ENCODE peak calls at places on chromosomes 6 and 20, in nine cellular contexts. V, J, K, F, L, Y, U, Z and A are unnamed samples.

GRCh38 chr6:125155344-125155743 is 1.8 kb downstream of the TPD52L1 start:
- DNase-seq in J (no peak), V (no peak), K (no peak), L (no peak), F (no peak), U (no peak), Z (no peak), Y (no peak), A (no peak)

GRCh38 chr20:63518351-63518861 is 2.2 kb upstream of the PPDPF start:
- DNase-seq in U (no peak), Z (no peak), V (no peak), F (no peak), L (no peak), J (no peak), K (no peak), Y (no peak), A (no peak)

GRCh38 chr6:19836799-19837510 is at the start of gene ID4:
- DNase-seq in V (peak; percentile 0), K (peak; percentile 99), Z (peak; percentile 85), Y (peak; percentile 96), U (no peak), F (peak; percentile 70), L (no peak), J (no peak), A (peak; percentile 99)

GRCh38 chr20:64212750-64213149 is 42.8 kb upstream of the PCMTD2 start:
- DNase-seq in K (peak; percentile 87), Y (peak; percentile 53), L (no peak), F (peak; percentile 90), Z (no peak), J (no peak), V (no peak), U (no peak), A (peak; percentile 81)

GRCh38 chr6:12324741-12325140 is 34.6 kb downstream of the EDN1 start:
- DNase-seq in F (no peak), Y (no peak), U (no peak), K (no peak), J (no peak), Z (no peak), V (no peak), L (no peak), A (no peak)

GRCh38 chr20:2708073-2708415 is 15.5 kb downstream of the EBF4 start:
- DNase-seq in V (no peak), U (no peak), Z (peak; percentile 56), J (no peak), F (no peak), Y (no peak), L (no peak), K (no peak), A (peak; percentile 90)

GRCh38 chr20:19113343-19113930 is 99.0 kb upstream of the SLC24A3 start:
- DNase-seq in F (no peak), U (no peak), K (no peak), Y (no peak), L (no peak), Z (no peak), V (no peak), J (no peak), A (no peak)

GRCh38 chr6:103236923-103237322 is 1622.8 kb downstream of the HACE1 start:
- DNase-seq in L (no peak), K (no peak), Y (peak; percentile 26), F (no peak), U (no peak), J (no peak), V (no peak), Z (peak; percentile 8), A (no peak)

GRCh38 chr6:37519461-37519860 is 19.8 kb upstream of the CCDC167 start:
- DNase-seq in F (no peak), U (no peak), Y (no peak), Z (no peak), V (no peak), L (no peak), J (no peak), K (no peak), A (no peak)

GRCh38 chr6:26269406-26270120 is 95.4 kb upstream of the BTN3A2 start:
- DNase-seq in J (no peak), F (no peak), U (no peak), L (no peak), Z (no peak), Y (no peak), V (no peak), K (no peak), A (no peak)

GRCh38 chr20:38373898-38374297 is 27.6 kb downstream of the LBP start:
- DNase-seq in Y (no peak), J (no peak), L (no peak), K (no peak), V (no peak), U (no peak), F (no peak), Z (no peak), A (no peak)

GRCh38 chr6:11732036-11732545 is 46.5 kb downstream of the ADTRP start:
- DNase-seq in F (peak; percentile 75), U (no peak), Z (no peak), Y (peak; percentile 83), K (peak; percentile 93), L (no peak), J (no peak), V (peak; percentile 37), A (peak; percentile 30)

GRCh38 chr20:63699466-63700198 is 3.2 kb downstream of the TNFRSF6B start:
- DNase-seq in U (no peak), Y (no peak), Z (no peak), V (no peak), K (no peak), L (no peak), J (no peak), F (no peak), A (no peak)

GRCh38 chr6:128738112-128738511 is 144.8 kb upstream of the LAMA2 start:
- DNase-seq in U (no peak), K (no peak), J (no peak), Y (no peak), F (no peak), L (no peak), Z (no peak), V (no peak), A (no peak)

GRCh38 chr6:7640607-7641577 is 50.9 kb downstream of the SNRNP48 start:
- DNase-seq in J (no peak), F (no peak), Y (peak; percentile 78), K (peak; percentile 62), Z (no peak), V (no peak), U (no peak), L (no peak), A (no peak)

GRCh38 chr20:60266184-60266823 is 308.1 kb downstream of the CDH26 start:
- DNase-seq in K (no peak), V (no peak), Y (no peak), Z (no peak), L (no peak), F (no peak), J (no peak), U (peak; percentile 18), A (no peak)